ENCODE peak calls at places on chromosome 1, in seven cellular contexts. N is naive B cell; C is cardiac muscle cell; I is NCI-H2171; P is EH; D is stimulated activated CD8-positive, alpha-beta memory T cell treated with anti-CD3 and anti-CD28 coated beads, Interleukin-2, amount 100 ng/mL, for 1 hour; V is astrocyte of the cerebellum. Q is an unnamed sample.

GRCh38 chr1:223834660-223835263 is 11.0 kb downstream of the TP53BP2 start:
- DNase-seq in I (no peak), V (no peak), D (no peak), P (peak), C (peak), N (no peak), Q (peak)

GRCh38 chr1:32521165-32521564 is 18.1 kb upstream of the ZBTB8A start:
- DNase-seq in N (no peak), V (no peak), P (no peak), C (no peak), I (no peak), D (no peak), Q (peak)

GRCh38 chr1:184036517-184036949 is 995 bp downstream of the COLGALT2 start:
- DNase-seq in I (peak), P (peak), C (peak), V (no peak), N (peak), D (no peak), Q (peak)

GRCh38 chr1:98661544-98662353 is at the start of gene SNX7:
- DNase-seq in N (no peak), V (peak), C (peak), P (peak), I (no peak), D (no peak), Q (peak)

GRCh38 chr1:60598055-60598910 is 484.1 kb upstream of the NFIA start:
- DNase-seq in P (no peak), V (no peak), C (no peak), I (no peak), D (no peak), N (no peak), Q (no peak)

GRCh38 chr1:23664837-23665795 is 26.5 kb upstream of the RPL11 start:
- DNase-seq in I (no peak), D (no peak), N (no peak), C (peak), V (no peak), P (peak), Q (peak)

GRCh38 chr1:232223887-232224286 is 406.0 kb downstream of the SIPA1L2 start:
- DNase-seq in V (no peak), P (no peak), N (no peak), C (no peak), I (no peak), D (no peak), Q (no peak)

GRCh38 chr1:88562991-88563390 is 121.1 kb upstream of the PKN2 start:
- DNase-seq in C (no peak), N (no peak), I (no peak), V (no peak), D (no peak), P (no peak), Q (no peak)

GRCh38 chr1:205585835-205586785 is 45.7 kb downstream of the ELK4 start:
- DNase-seq in I (no peak), D (no peak), N (no peak), C (no peak), P (no peak), V (no peak), Q (no peak)

GRCh38 chr1:1827089-1827433 is 48.8 kb upstream of the NADK start:
- DNase-seq in P (peak), C (no peak), D (no peak), V (no peak), I (no peak), N (no peak), Q (no peak)

GRCh38 chr1:203440780-203441179 is 34.8 kb upstream of the PRELP start:
- DNase-seq in C (peak), N (no peak), V (peak), I (no peak), D (no peak), P (peak), Q (peak)

GRCh38 chr1:116666747-116667576 is 571 bp downstream of the IGSF3 start:
- DNase-seq in C (no peak), P (no peak), D (no peak), N (peak), I (peak), V (no peak), Q (peak)

GRCh38 chr1:230335861-230336549 is 90.1 kb downstream of the PGBD5 start:
- DNase-seq in C (peak), N (no peak), V (no peak), P (peak), D (no peak), I (no peak), Q (no peak)

GRCh38 chr1:6033986-6034749 is 11.5 kb upstream of the KCNAB2 start:
- DNase-seq in N (no peak), V (no peak), I (no peak), D (no peak), P (peak), C (peak), Q (peak)

GRCh38 chr1:202589190-202589680 is 121.0 kb downstream of the SYT2 start:
- DNase-seq in P (peak), I (no peak), C (peak), V (peak), D (no peak), N (no peak), Q (peak)

Q was measured in M059J.